ENCODE peak calls at places on chromosome 14, in eight cellular contexts. D is DMS79 treated with DMSO at 0.1 percent for 48 hours; K is aorta; X is anterior cingulate cortex; S is MG63; J is activated CD8-positive, alpha-beta T cell treated with anti-CD3 and anti-CD28 coated beads for 36 hours; B is GM10248; M is EL. Z is an unnamed sample.

GRCh38 chr14:36319899-36320209 is 583 bp downstream of the MBIP start:
- DNase-seq in B (no peak), S (no peak), K (no peak), M (no peak), J (no peak), D (peak), X (no peak), Z (no peak)

GRCh38 chr14:92646952-92647461 is 101.4 kb downstream of the LGMN start:
- DNase-seq in X (no peak), B (no peak), D (no peak), K (peak), M (peak), S (peak), J (no peak), Z (no peak)

GRCh38 chr14:95490727-95491451 is 25.6 kb downstream of the SYNE3 start:
- DNase-seq in B (no peak), K (no peak), M (no peak), X (no peak), D (no peak), J (no peak), S (peak), Z (peak)

GRCh38 chr14:67199016-67199415 is 9.8 kb downstream of the GARIN2 start:
- DNase-seq in B (no peak), J (no peak), K (no peak), M (peak), X (no peak), S (no peak), D (no peak), Z (no peak)

GRCh38 chr14:65069874-65070709 is 32.2 kb downstream of the MAX start:
- DNase-seq in B (no peak), K (no peak), M (no peak), J (no peak), X (no peak), S (no peak), D (peak), Z (no peak)

GRCh38 chr14:89801128-89801527 is 153.4 kb downstream of the EFCAB11 start:
- DNase-seq in M (peak), J (no peak), D (no peak), K (no peak), B (no peak), S (no peak), X (no peak), Z (no peak)

GRCh38 chr14:106883218-106883692 is 1356.9 kb downstream of the TMEM121 start:
- DNase-seq in D (no peak), J (peak), K (peak), B (no peak), M (peak), X (no peak), S (peak), Z (peak)

GRCh38 chr14:95480109-95480886 is 36.2 kb downstream of the SYNE3 start:
- DNase-seq in X (no peak), M (peak), J (peak), K (peak), D (no peak), S (no peak), B (peak), Z (peak)

GRCh38 chr14:103502877-103503276 is 19.8 kb downstream of the CKB start:
- DNase-seq in D (no peak), J (no peak), S (no peak), B (no peak), M (no peak), X (no peak), K (no peak), Z (peak)

GRCh38 chr14:53921027-53921426 is 35.6 kb downstream of the BMP4 start:
- DNase-seq in S (no peak), B (no peak), J (no peak), D (no peak), K (no peak), X (no peak), M (no peak), Z (no peak)

GRCh38 chr14:51219473-51220448 is 20.3 kb upstream of the TMX1 start:
- DNase-seq in K (no peak), D (peak), S (no peak), J (peak), B (no peak), X (no peak), M (peak), Z (peak)

Z was measured in testis.